ENCODE peak calls at places on chromosome 14, in four cellular contexts. B, V, O and G are unnamed samples.

GRCh38 chr14:23984891-23985607 is 3.7 kb upstream of the DHRS4L2 start:
- DNase-seq in B (no peak), V (peak), O (no peak), G (peak)

GRCh38 chr14:101196051-101196450 is 292.5 kb upstream of the RTL1 start:
- DNase-seq in B (no peak), V (no peak), O (no peak), G (no peak)

GRCh38 chr14:70887207-70888150 is 19.8 kb upstream of the PCNX1 start:
- DNase-seq in V (peak), B (no peak), O (no peak), G (no peak)

GRCh38 chr14:104864267-104865068 is 600 bp upstream of the CEP170B start:
- DNase-seq in B (no peak), V (no peak), O (no peak), G (peak)

GRCh38 chr14:43900173-43900655 is 606.9 kb downstream of the FSCB start:
- DNase-seq in B (no peak), V (no peak), O (no peak), G (no peak)

GRCh38 chr14:63078606-63079005 is 33.3 kb upstream of the KCNH5 start:
- DNase-seq in B (no peak), V (peak), O (no peak), G (no peak)

GRCh38 chr14:50853891-50854290 is 18.0 kb upstream of the ABHD12B start:
- DNase-seq in V (no peak), B (no peak), O (no peak), G (no peak)

GRCh38 chr14:94344389-94344788 is 21.3 kb upstream of the SERPINA6 start:
- DNase-seq in O (no peak), V (no peak), B (no peak), G (no peak)

GRCh38 chr14:32453857-32454810 is 125.0 kb downstream of the AKAP6 start:
- DNase-seq in V (peak), O (no peak), B (no peak), G (no peak)

GRCh38 chr14:103495854-103496253 is 26.8 kb downstream of the CKB start:
- DNase-seq in B (no peak), V (no peak), O (no peak), G (no peak)

GRCh38 chr14:69643430-69644200 is 32.2 kb downstream of the SUSD6 start:
- DNase-seq in O (peak), V (peak), B (no peak), G (peak)

GRCh38 chr14:37591941-37592287 is 3.1 kb downstream of the FOXA1 start:
- DNase-seq in V (no peak), O (no peak), B (no peak), G (no peak)

GRCh38 chr14:61145903-61146411 is 135.2 kb downstream of the TMEM30B start:
- DNase-seq in O (no peak), V (peak), B (no peak), G (peak)

GRCh38 chr14:31968107-31968810 is 108.8 kb upstream of the ARHGAP5 start:
- DNase-seq in B (no peak), V (no peak), O (no peak), G (no peak)